ENCODE peak calls at places on chromosomes 1 and 21, in ten cellular contexts. Q is Panc1; C is COR-L47; J is GM10248; M is activated CD4-positive, alpha-beta T cell treated with anti-CD3 and anti-CD28 coated beads, Interleukin-2, amount 50 U/mL, for 24 hours; P is H9; U is neural crest cell; F is sigmoid colon; N is GM12878; I is NCI-H2081. S is an unnamed sample.
A peak's percentile ranks its signal among the peaks of the same experiment; 100 is the strongest.

GRCh38 chr1:247494746-247495145 is 36.8 kb upstream of the OR2B11 start:
- DNase-seq in Q (no peak), C (no peak), J (no peak), M (no peak), P (no peak), U (no peak), F (no peak), N (no peak), I (no peak), S (no peak)

GRCh38 chr21:40717008-40717407 is 129.9 kb downstream of the DSCAM start:
- DNase-seq in Q (no peak), C (peak; percentile 91), J (no peak), M (no peak), P (no peak), U (no peak), F (no peak), N (no peak), I (peak; percentile 59), S (no peak)

GRCh38 chr1:71667224-71667623 is 586.4 kb upstream of the ZRANB2 start:
- DNase-seq in Q (no peak), C (peak; percentile 60), J (no peak), M (no peak), P (no peak), U (no peak), F (no peak), N (no peak), I (peak; percentile 58), S (no peak)

GRCh38 chr1:230852959-230853358 is 15.4 kb downstream of the C1orf198 start:
- DNase-seq in Q (no peak), C (no peak), J (no peak), M (no peak), P (no peak), U (no peak), F (no peak), N (no peak), I (no peak), S (no peak)

GRCh38 chr1:233909195-233909594 is 4.7 kb downstream of the SLC35F3 start:
- DNase-seq in Q (peak; percentile 98), C (no peak), J (no peak), M (no peak), P (no peak), U (no peak), F (no peak), N (no peak), I (no peak), S (no peak)

GRCh38 chr1:2486558-2486957 is 10.5 kb downstream of the PLCH2 start:
- DNase-seq in Q (no peak), C (no peak), J (no peak), M (no peak), P (no peak), U (no peak), F (no peak), N (no peak), I (no peak), S (no peak)

GRCh38 chr1:145982010-145982723 is 14.2 kb downstream of the TXNIP start:
- DNase-seq in Q (no peak), C (no peak), J (no peak), M (no peak), P (no peak), U (no peak), F (peak; percentile 58), N (no peak), I (no peak), S (no peak)

GRCh38 chr1:233647083-233647482 is 33.2 kb downstream of the KCNK1 start:
- DNase-seq in Q (no peak), C (no peak), J (no peak), M (no peak), P (no peak), U (no peak), F (no peak), N (no peak), I (no peak), S (no peak)

GRCh38 chr1:212692774-212693644 is 6.6 kb downstream of the BATF3 start:
- DNase-seq in Q (no peak), C (no peak), J (no peak), M (no peak), P (no peak), U (no peak), F (no peak), N (no peak), I (no peak), S (no peak)

GRCh38 chr1:116853680-116854191 is 56.0 kb upstream of the PTGFRN start:
- DNase-seq in Q (peak; percentile 41), C (peak; percentile 87), J (no peak), M (no peak), P (peak; percentile 67), U (no peak), F (no peak), N (no peak), I (peak; percentile 28), S (no peak)

GRCh38 chr1:90850181-90850924 is 133.3 kb upstream of the BARHL2 start:
- DNase-seq in Q (no peak), C (no peak), J (no peak), M (no peak), P (peak; percentile 42), U (peak; percentile 31), F (no peak), N (no peak), I (no peak), S (no peak)

GRCh38 chr1:19313961-19314882 is 2.1 kb downstream of the SLC66A1 start:
- DNase-seq in Q (no peak), C (no peak), J (no peak), M (no peak), P (no peak), U (no peak), F (peak; percentile 48), N (no peak), I (no peak), S (peak; percentile 48)

GRCh38 chr1:41103761-41104160 is 82.2 kb upstream of the SLFNL1 start:
- DNase-seq in Q (no peak), C (no peak), J (peak; percentile 7), M (no peak), P (no peak), U (no peak), F (no peak), N (no peak), I (no peak), S (no peak)

GRCh38 chr1:211830330-211831142 is at the start of gene LPGAT1:
- DNase-seq in Q (no peak), C (peak; percentile 60), J (peak; percentile 86), M (peak; percentile 42), P (peak; percentile 80), U (peak; percentile 70), F (peak; percentile 84), N (no peak), I (peak; percentile 73), S (peak; percentile 83)

GRCh38 chr1:73980324-73981040 is 217.5 kb downstream of the LRRIQ3 start:
- DNase-seq in Q (no peak), C (no peak), J (no peak), M (no peak), P (no peak), U (no peak), F (no peak), N (no peak), I (no peak), S (no peak)

GRCh38 chr1:181318022-181318857 is 165.1 kb upstream of the CACNA1E start:
- DNase-seq in Q (no peak), C (no peak), J (no peak), M (no peak), P (peak; percentile 41), U (peak; percentile 9), F (no peak), N (no peak), I (no peak), S (no peak)

GRCh38 chr1:58392083-58392482 is 154.4 kb downstream of the OMA1 start:
- DNase-seq in Q (no peak), C (no peak), J (peak; percentile 34), M (no peak), P (no peak), U (no peak), F (no peak), N (peak; percentile 35), I (no peak), S (peak; percentile 25)

GRCh38 chr1:85578321-85579295 is 2.0 kb upstream of the CCN1 start:
- DNase-seq in Q (peak; percentile 73), C (no peak), J (no peak), M (no peak), P (no peak), U (no peak), F (no peak), N (no peak), I (no peak), S (no peak)

GRCh38 chr1:45827256-45827655 is 23.8 kb downstream of the MAST2 start:
- DNase-seq in Q (no peak), C (no peak), J (no peak), M (no peak), P (no peak), U (no peak), F (no peak), N (no peak), I (no peak), S (no peak)

GRCh38 chr21:16020878-16021277 is 291.1 kb downstream of the USP25 start:
- DNase-seq in Q (no peak), C (no peak), J (no peak), M (no peak), P (no peak), U (no peak), F (no peak), N (no peak), I (no peak), S (no peak)

GRCh38 chr1:25760871-25761270 is 39.1 kb upstream of the SELENON start:
- DNase-seq in Q (no peak), C (no peak), J (no peak), M (no peak), P (no peak), U (no peak), F (no peak), N (no peak), I (no peak), S (no peak)

GRCh38 chr1:109609881-109610280 is 9.5 kb downstream of the GNAT2 start:
- DNase-seq in Q (no peak), C (no peak), J (no peak), M (no peak), P (no peak), U (no peak), F (no peak), N (no peak), I (no peak), S (no peak)

GRCh38 chr1:151326619-151327222 is 495 bp downstream of the PI4KB start:
- DNase-seq in Q (no peak), C (no peak), J (peak; percentile 88), M (peak; percentile 54), P (no peak), U (no peak), F (peak; percentile 76), N (no peak), I (peak; percentile 29), S (no peak)

GRCh38 chr1:62572476-62572875 is 24.8 kb upstream of the ANGPTL3 start:
- DNase-seq in Q (no peak), C (no peak), J (no peak), M (no peak), P (no peak), U (no peak), F (no peak), N (no peak), I (no peak), S (no peak)

GRCh38 chr1:172359531-172359991 is 60.9 kb upstream of the C1orf105 start:
- DNase-seq in Q (peak; percentile 73), C (peak; percentile 24), J (no peak), M (no peak), P (no peak), U (no peak), F (no peak), N (no peak), I (peak; percentile 30), S (no peak)

GRCh38 chr1:91700332-91700731 is 185.6 kb downstream of the TGFBR3 start:
- DNase-seq in Q (no peak), C (no peak), J (no peak), M (no peak), P (no peak), U (no peak), F (no peak), N (no peak), I (no peak), S (no peak)

GRCh38 chr1:244735404-244735803 is 82.5 kb downstream of the DESI2 start:
- DNase-seq in Q (no peak), C (no peak), J (no peak), M (no peak), P (peak; percentile 58), U (no peak), F (no peak), N (peak; percentile 7), I (no peak), S (no peak)

GRCh38 chr1:208177656-208178055 is 66.5 kb downstream of the PLXNA2 start:
- DNase-seq in Q (no peak), C (no peak), J (peak; percentile 27), M (no peak), P (peak; percentile 66), U (no peak), F (no peak), N (no peak), I (no peak), S (no peak)